ENCODE peak calls at places on chromosomes 13 and 19, in five cellular contexts. F is cardiac muscle cell, X is PC-3, I is fibroblast of lung, J is spleen. T is an unnamed sample.

GRCh38 chr19:41531438-41532311 is 44.3 kb upstream of the CEACAM21 start:
- DNase-seq in I (peak), J (peak), F (peak), X (no peak), T (peak)

GRCh38 chr19:43809762-43810696 is 7.8 kb upstream of the LYPD5 start:
- DNase-seq in J (no peak), F (peak), X (peak), I (peak), T (peak)

GRCh38 chr13:84607614-84608013 is 725.3 kb upstream of the SLITRK1 start:
- DNase-seq in X (peak), F (peak), J (no peak), I (peak), T (peak)

GRCh38 chr13:54305377-54305776 is 1276.8 kb downstream of the OLFM4 start:
- DNase-seq in J (no peak), I (no peak), X (no peak), F (no peak), T (no peak)

GRCh38 chr19:40529093-40529954 is 47.3 kb upstream of the SHKBP1 start:
- DNase-seq in F (peak), I (peak), J (peak), X (peak), T (peak)

GRCh38 chr19:33259532-33259931 is 33.9 kb upstream of the SLC7A10 start:
- DNase-seq in X (no peak), I (no peak), F (peak), J (no peak), T (no peak)

GRCh38 chr19:41882568-41883462 is at the start of gene ARHGEF1:
- DNase-seq in I (peak), F (peak), J (peak), X (peak), T (peak)

GRCh38 chr19:4035018-4035566 is 27.6 kb downstream of the PIAS4 start:
- DNase-seq in I (no peak), J (no peak), X (no peak), F (no peak), T (no peak)

GRCh38 chr13:67231481-67231940 is 1.4 kb upstream of the PCDH9 start:
- DNase-seq in I (peak), X (no peak), F (peak), J (no peak), T (no peak)

GRCh38 chr19:18519962-18520847 is 1.7 kb downstream of the ELL start:
- DNase-seq in F (peak), J (peak), I (peak), X (peak), T (peak)

GRCh38 chr13:34254366-34254765 is 436.4 kb downstream of the RFC3 start:
- DNase-seq in F (no peak), X (no peak), J (no peak), I (no peak), T (no peak)

GRCh38 chr13:60074397-60074796 is 89.3 kb downstream of the DIAPH3 start:
- DNase-seq in I (peak), X (no peak), F (no peak), J (no peak), T (no peak)

GRCh38 chr13:25171517-25172302 is at the start of gene AMER2:
- DNase-seq in I (peak), X (no peak), J (no peak), F (peak), T (no peak)

GRCh38 chr13:48161530-48162179 is 66.8 kb upstream of the MED4 start:
- DNase-seq in F (no peak), I (no peak), X (no peak), J (peak), T (no peak)

GRCh38 chr13:71799320-71799719 is 67.7 kb downstream of the DACH1 start:
- DNase-seq in J (no peak), F (no peak), X (no peak), I (no peak), T (no peak)

GRCh38 chr13:29791508-29791907 is 58.9 kb downstream of the UBL3 start:
- DNase-seq in I (no peak), X (no peak), J (no peak), F (no peak), T (no peak)

GRCh38 chr13:67383358-67383757 is 153.2 kb upstream of the PCDH9 start:
- DNase-seq in J (no peak), F (peak), X (no peak), I (peak), T (no peak)

GRCh38 chr19:5801796-5802616 is 2.9 kb upstream of the NRTN start:
- DNase-seq in J (no peak), X (no peak), I (peak), F (peak), T (no peak)

GRCh38 chr13:34408635-34409034 is 533.4 kb upstream of the NBEA start:
- DNase-seq in J (no peak), X (no peak), I (no peak), F (no peak), T (no peak)

GRCh38 chr13:83975668-83976165 is 93.4 kb upstream of the SLITRK1 start:
- DNase-seq in F (no peak), J (no peak), I (no peak), X (no peak), T (no peak)

GRCh38 chr13:57630661-57631606 is 610 bp upstream of the PCDH17 start:
- DNase-seq in J (no peak), F (peak), X (peak), I (peak), T (peak)

GRCh38 chr13:20388184-20388583 is 137.5 kb downstream of the CRYL1 start:
- DNase-seq in J (no peak), F (no peak), X (no peak), I (no peak), T (no peak)

GRCh38 chr19:45593520-45593919 is 8.5 kb downstream of the GPR4 start:
- DNase-seq in I (no peak), X (no peak), F (no peak), J (no peak), T (no peak)

GRCh38 chr19:10767726-10768125 is 49.8 kb downstream of the DNM2 start:
- DNase-seq in J (no peak), X (no peak), I (no peak), F (no peak), T (no peak)

GRCh38 chr19:51201712-51202111 is 23.2 kb upstream of the CD33 start:
- DNase-seq in F (no peak), J (no peak), I (no peak), X (no peak), T (no peak)

GRCh38 chr13:75321084-75321483 is 160.9 kb downstream of the TBC1D4 start:
- DNase-seq in F (no peak), I (no peak), X (no peak), J (no peak), T (no peak)

GRCh38 chr19:1206733-1207301 is 1.2 kb downstream of the STK11 start:
- DNase-seq in X (no peak), I (no peak), F (no peak), J (peak), T (no peak)

GRCh38 chr13:111939285-111940278 is 127.4 kb upstream of the SOX1 start:
- DNase-seq in I (no peak), J (no peak), F (no peak), X (no peak), T (no peak)

GRCh38 chr13:108227651-108228272 is 9.6 kb downstream of the ABHD13 start:
- DNase-seq in F (peak), J (no peak), I (peak), X (peak), T (peak)

GRCh38 chr19:33125929-33126388 is 6.0 kb upstream of the WDR88 start:
- DNase-seq in I (peak), X (peak), F (peak), J (peak), T (peak)

GRCh38 chr19:3184847-3185481 is 766 bp upstream of the NCLN start:
- DNase-seq in F (peak), I (no peak), J (peak), X (no peak), T (peak)

GRCh38 chr19:1577929-1578618 is 9.9 kb upstream of the MEX3D start:
- DNase-seq in X (no peak), I (no peak), J (no peak), F (no peak), T (no peak)

GRCh38 chr13:32045963-32046785 is 14.6 kb downstream of the FRY start:
- DNase-seq in F (peak), X (no peak), I (peak), J (no peak), T (no peak)
- H3K27ac ChIP-seq in F (no peak), X (no peak), I (no peak), J (peak), T (no peak)

GRCh38 chr13:39016789-39017188 is 21.1 kb downstream of the PROSER1 start:
- DNase-seq in F (peak), X (peak), J (no peak), I (peak), T (peak)

GRCh38 chr13:39016087-39016486 is 21.8 kb downstream of the PROSER1 start:
- DNase-seq in X (no peak), J (no peak), I (no peak), F (no peak), T (no peak)

GRCh38 chr13:39013462-39013861 is 22.8 kb upstream of the STOML3 start:
- DNase-seq in X (no peak), F (no peak), J (no peak), I (no peak), T (no peak)

DNA sequence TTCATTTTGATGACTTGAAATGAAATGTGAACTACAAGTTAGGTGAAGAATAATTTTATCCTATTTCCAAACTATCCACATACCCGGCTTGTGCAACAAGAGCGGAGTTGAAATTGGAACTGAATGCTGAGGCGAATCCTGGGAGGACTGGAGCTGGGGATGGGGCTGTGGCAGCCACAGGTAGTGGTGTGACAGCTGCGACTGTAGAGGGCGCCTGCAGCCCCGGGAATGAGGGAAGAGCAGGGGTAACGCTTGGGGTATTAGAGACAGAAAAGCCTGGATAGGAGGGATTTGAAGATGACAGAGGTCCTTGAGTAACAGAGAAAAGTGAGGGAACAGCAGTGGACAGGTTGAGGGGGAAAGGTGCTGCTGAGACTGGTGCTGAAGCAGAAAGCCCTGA is 22.0 kb upstream of the STOML3 start:
- DNase-seq in X (no peak), F (no peak), I (no peak), J (no peak), T (no peak)
- TF ChIP-seq CTCF in X (peak), F (no peak), I (no peak), J (no peak), T (no peak)

DNA sequence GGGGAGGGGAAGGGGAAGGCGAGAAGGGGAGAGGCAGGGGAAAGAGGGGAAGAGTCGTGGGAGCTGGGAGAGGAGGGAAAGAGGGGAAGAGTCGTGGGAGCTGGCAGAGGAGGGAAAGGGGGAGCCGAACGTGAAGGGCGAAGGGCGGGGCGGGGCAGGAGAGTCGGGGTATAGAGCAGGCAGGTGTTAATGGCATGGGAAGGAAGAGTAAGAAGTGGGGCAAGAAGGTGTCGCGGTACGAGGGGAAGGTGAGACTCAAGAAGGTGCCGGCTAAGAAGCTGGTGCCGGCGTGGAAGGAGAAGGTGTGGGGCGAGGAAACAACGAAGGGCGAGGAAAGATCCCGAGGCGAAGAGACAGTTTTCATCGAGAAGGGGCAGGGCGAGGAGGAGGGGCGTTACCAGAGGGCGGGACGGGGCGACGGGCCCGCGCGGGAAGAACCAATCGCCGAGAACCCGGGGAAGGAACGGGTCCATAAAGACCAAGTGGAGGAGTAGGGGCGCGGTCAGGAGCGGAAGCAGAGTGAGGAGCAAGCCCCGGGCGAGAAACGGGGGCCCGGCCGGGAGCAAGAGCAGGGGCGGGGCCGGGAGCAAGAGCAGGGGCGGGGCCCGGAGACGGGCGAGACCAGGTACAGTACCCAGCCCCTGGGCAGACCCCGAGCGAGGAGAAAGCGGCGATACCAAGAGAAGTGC is 463 bp downstream of the CATSPERG start:
- DNase-seq in X (peak), F (peak), J (peak), I (peak), T (peak)
- H3K27ac ChIP-seq in X (peak), F (peak), J (peak), I (peak), T (peak)

GRCh38 chr13:76823969-76824368 is 62.2 kb downstream of the KCTD12 start:
- DNase-seq in J (no peak), X (no peak), I (no peak), F (no peak), T (no peak)

GRCh38 chr13:76826527-76826926 is 59.7 kb downstream of the KCTD12 start:
- DNase-seq in X (no peak), J (no peak), I (no peak), F (no peak), T (no peak)

GRCh38 chr13:76820759-76821158 is 65.4 kb downstream of the KCTD12 start:
- DNase-seq in X (no peak), J (no peak), F (peak), I (peak), T (no peak)

GRCh38 chr13:76825415-76825814 is 60.8 kb downstream of the KCTD12 start:
- DNase-seq in X (no peak), F (peak), I (peak), J (no peak), T (no peak)

GRCh38 chr13:76822691-76823267 is 63.4 kb downstream of the KCTD12 start:
- DNase-seq in I (peak), J (no peak), X (peak), F (peak), T (peak)
- TF ChIP-seq CTCF in I (peak), J (no peak), X (peak), F (peak), T (no peak)

DNA sequence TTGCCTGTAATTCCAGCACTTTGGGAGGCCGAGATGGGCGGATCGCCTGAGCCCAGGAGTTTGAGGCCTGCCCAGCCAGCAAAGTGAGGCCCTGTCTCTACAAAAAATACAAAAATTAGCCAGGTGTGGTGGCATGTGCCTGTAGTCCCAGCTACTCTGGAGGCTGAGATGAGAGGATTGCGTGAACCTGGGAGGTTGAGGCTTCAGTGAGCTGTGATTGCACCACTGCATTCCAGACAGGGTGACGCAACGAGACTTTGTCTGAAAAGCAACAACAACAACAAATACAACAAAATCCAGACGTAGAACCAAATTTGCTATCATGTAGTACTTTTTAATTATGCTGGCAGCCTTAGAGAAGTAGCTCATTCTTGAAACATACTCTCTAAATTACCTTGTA is 277.1 kb downstream of the KLF5 start:
- DNase-seq in F (no peak), X (no peak), I (no peak), J (no peak), T (no peak)
- H3K27ac ChIP-seq in F (no peak), X (peak), I (no peak), J (no peak), T (peak)